ENCODE peak calls at places on chromosomes 1 and 21, in six cellular contexts. R is Peyer's patch, N is neural progenitor cell, W is NT2/D1, Y is cardiac muscle cell, E is left lung. S is an unnamed sample.

GRCh38 chr1:19028546-19029129 is 72.2 kb upstream of the IFFO2 start:
- DNase-seq in N (no peak), R (no peak), E (no peak), W (no peak), Y (no peak), S (no peak)

GRCh38 chr1:15680131-15680530 is 4.0 kb upstream of the PLEKHM2 start:
- DNase-seq in E (no peak), N (no peak), W (no peak), Y (no peak), R (no peak), S (no peak)

GRCh38 chr21:38768385-38769071 is 37.2 kb upstream of the ETS2 start:
- DNase-seq in R (no peak), E (no peak), N (no peak), Y (no peak), W (no peak), S (no peak)

GRCh38 chr1:70818391-70818790 is 229.2 kb downstream of the PTGER3 start:
- DNase-seq in Y (no peak), W (no peak), N (no peak), E (no peak), R (no peak), S (no peak)

GRCh38 chr1:177959793-177960515 is 9.9 kb downstream of the SEC16B start:
- DNase-seq in N (no peak), W (peak; percentile 42), R (no peak), Y (peak; percentile 44), E (no peak), S (no peak)

GRCh38 chr1:240394353-240394752 is 217.6 kb downstream of the GREM2 start:
- DNase-seq in E (no peak), N (no peak), Y (no peak), W (no peak), R (no peak), S (no peak)

GRCh38 chr1:125119024-125119441 is 3934.3 kb downstream of the SRGAP2C start:
- DNase-seq in N (no peak), W (no peak), E (peak; percentile 35), Y (no peak), R (no peak), S (no peak)

GRCh38 chr1:198656500-198656932 is 17.7 kb downstream of the PTPRC start:
- DNase-seq in R (no peak), W (no peak), N (no peak), E (peak; percentile 66), Y (no peak), S (no peak)

GRCh38 chr1:230067871-230068814 is 1.1 kb downstream of the GALNT2 start:
- DNase-seq in Y (peak; percentile 64), N (peak; percentile 70), W (peak; percentile 25), R (peak; percentile 69), E (peak; percentile 90), S (peak; percentile 83)

GRCh38 chr1:180278791-180279432 is 48.8 kb downstream of the LHX4 start:
- DNase-seq in E (no peak), N (no peak), W (no peak), Y (no peak), R (no peak), S (no peak)

GRCh38 chr1:36829066-36829465 is 205.2 kb downstream of the GRIK3 start:
- DNase-seq in E (no peak), Y (no peak), W (no peak), N (no peak), R (no peak), S (no peak)

GRCh38 chr1:155079487-155080249 is 1.0 kb downstream of the EFNA3 start:
- DNase-seq in W (no peak), E (peak; percentile 82), Y (peak; percentile 59), N (peak; percentile 46), R (peak; percentile 64), S (peak; percentile 76)

GRCh38 chr1:119617751-119618691 is 30.0 kb downstream of the ZNF697 start:
- DNase-seq in N (no peak), E (no peak), W (no peak), Y (peak; percentile 13), R (no peak), S (no peak)

GRCh38 chr1:68211781-68212180 is 20.5 kb downstream of the WLS start:
- DNase-seq in W (no peak), N (peak; percentile 77), E (no peak), Y (no peak), R (no peak), S (no peak)

GRCh38 chr1:203338335-203339036 is 12.4 kb downstream of the FMOD start:
- DNase-seq in N (peak; percentile 80), Y (peak; percentile 66), R (peak; percentile 62), E (no peak), W (peak; percentile 79), S (peak; percentile 91)

GRCh38 chr1:56532359-56532696 is 47.0 kb downstream of the PLPP3 start:
- DNase-seq in W (no peak), E (no peak), R (no peak), Y (no peak), N (no peak), S (no peak)

GRCh38 chr1:219171192-219171935 is 2.3 kb upstream of the LYPLAL1 start:
- DNase-seq in R (no peak), W (no peak), N (no peak), E (no peak), Y (no peak), S (no peak)

GRCh38 chr1:87508247-87508646 is 179.6 kb downstream of the LMO4 start:
- DNase-seq in W (no peak), E (no peak), Y (no peak), N (no peak), R (no peak), S (no peak)

GRCh38 chr1:84632142-84632541 is 57.9 kb upstream of the CTBS start:
- DNase-seq in E (no peak), R (no peak), W (no peak), N (no peak), Y (no peak), S (no peak)

GRCh38 chr1:152646656-152647055 is 16.5 kb upstream of the LCE2D start:
- DNase-seq in N (no peak), E (no peak), R (no peak), W (no peak), Y (no peak), S (no peak)

GRCh38 chr1:58809327-58810040 is 25.6 kb upstream of the JUN start:
- DNase-seq in N (no peak), R (no peak), W (no peak), Y (no peak), E (no peak), S (no peak)

GRCh38 chr1:170536924-170537551 is 5.1 kb downstream of the GORAB start:
- DNase-seq in R (no peak), Y (peak; percentile 4), E (no peak), W (no peak), N (no peak), S (no peak)

GRCh38 chr1:24929091-24929875 is 793 bp downstream of the RUNX3 start:
- DNase-seq in W (no peak), N (peak; percentile 64), R (no peak), Y (peak; percentile 42), E (peak; percentile 86), S (peak; percentile 86)

GRCh38 chr1:108817016-108817415 is 39.9 kb downstream of the AKNAD1 start:
- DNase-seq in R (no peak), Y (no peak), N (no peak), W (no peak), E (no peak), S (peak; percentile 13)

GRCh38 chr1:160726498-160727391 is 12.3 kb upstream of the SLAMF7 start:
- DNase-seq in R (no peak), E (no peak), Y (peak; percentile 84), N (peak; percentile 88), W (peak; percentile 94), S (peak; percentile 58)
- H3K4me3 ChIP-seq in R (no peak overlapping the region), E (no peak overlapping the region), Y (no peak overlapping the region), N (no peak overlapping the region), W (no peak overlapping the region), S (no peak overlapping the region)

DNA sequence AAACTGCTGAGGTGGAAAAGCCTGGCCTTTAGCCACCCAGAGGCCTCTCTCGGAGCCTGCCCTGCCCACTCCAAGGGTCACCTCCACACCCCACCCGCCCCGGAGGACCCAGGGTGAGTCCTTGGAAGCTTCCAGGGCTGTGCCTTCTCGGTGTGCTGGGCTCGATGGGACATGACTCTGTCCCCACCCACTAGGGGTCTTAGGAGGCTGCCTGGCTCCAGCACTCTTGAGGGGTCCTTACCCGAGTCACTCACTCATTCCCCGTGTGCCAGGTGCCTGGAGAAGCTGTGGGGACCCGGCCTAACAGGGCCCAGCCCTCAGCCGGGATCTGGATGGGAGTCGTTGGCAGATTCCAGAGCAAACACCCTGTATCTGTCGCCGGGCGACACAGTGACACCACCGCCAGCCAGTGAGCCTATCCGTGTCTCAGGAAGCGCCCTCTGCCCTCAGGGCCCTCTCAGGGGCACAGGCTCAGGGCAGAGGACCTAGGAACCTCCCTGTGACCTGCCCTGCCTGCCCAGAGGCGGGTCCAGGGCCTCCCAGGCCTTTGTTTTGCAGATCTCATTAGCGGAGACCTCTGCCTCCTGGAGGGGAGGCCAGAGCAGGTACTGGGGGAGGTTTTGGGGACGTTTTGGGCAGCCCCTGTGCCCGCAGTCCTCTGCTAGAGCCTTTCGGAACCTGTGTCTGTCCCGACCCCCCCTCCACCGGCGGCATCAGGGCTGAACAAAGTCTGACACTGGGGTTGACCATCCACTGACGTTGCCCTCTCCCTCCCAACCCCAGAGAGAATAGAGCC is 3.1 kb upstream of the PRKCZ start:
- DNase-seq in E (peak; percentile 71), R (peak; percentile 86), W (no peak), Y (no peak), N (peak; percentile 35), S (peak; percentile 85)
- H3K27me3 ChIP-seq in E (peaks cover 20% of the 10 kb centered on the region), R (no peaks in the 10 kb centered on the region), W (peaks cover 36% of the 10 kb centered on the region), Y (peaks cover 8% of the 10 kb centered on the region), N (peaks cover 66% of the 10 kb centered on the region), S (peaks cover 21% of the 10 kb centered on the region)

DNA sequence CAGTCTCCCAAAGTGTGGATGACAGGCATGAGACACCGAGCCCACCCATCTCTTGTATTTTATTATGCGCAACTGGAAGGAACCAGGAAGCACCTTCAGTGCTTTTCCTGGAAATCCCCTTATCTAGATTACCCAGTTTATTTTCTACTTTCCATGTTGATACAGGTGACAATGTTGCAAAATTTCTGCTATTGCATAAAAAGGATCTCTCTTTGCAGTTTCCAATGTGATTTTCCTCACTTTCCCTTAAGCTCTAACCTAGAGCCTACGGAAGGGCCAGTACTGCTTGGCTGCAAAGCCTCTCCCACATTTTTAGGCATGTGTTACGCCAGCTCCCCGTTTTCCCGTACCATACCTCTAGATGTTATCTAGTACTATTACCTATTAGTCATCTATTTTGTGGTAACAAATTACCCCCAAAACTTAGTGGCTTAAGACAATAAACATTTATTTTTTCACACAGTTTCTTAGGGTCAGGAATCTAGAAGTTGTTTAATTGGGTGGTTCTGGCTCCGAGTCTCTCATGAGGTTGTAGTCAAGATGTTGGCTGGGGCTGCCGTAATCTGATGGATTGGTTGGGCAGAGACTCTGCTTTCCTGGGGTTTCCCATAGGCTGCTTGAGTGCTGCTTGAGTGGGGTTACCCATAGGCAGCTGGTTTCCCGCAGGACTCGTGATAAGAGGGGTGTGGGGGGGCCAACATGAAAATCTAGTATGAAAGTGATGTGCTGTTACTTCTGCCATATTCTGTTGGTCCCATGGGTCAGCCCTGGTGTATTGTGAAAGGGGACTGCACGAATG is 131.5 kb upstream of the HNRNPU start:
- DNase-seq in R (no peak), E (no peak), W (no peak), Y (no peak), N (no peak), S (no peak)
- H3K36me3 ChIP-seq in R (no peaks in the 10 kb centered on the region), E (no peaks in the 10 kb centered on the region), W (no peaks in the 10 kb centered on the region), Y (no peaks in the 10 kb centered on the region), N (no peaks in the 10 kb centered on the region), S (no peaks in the 10 kb centered on the region)

DNA sequence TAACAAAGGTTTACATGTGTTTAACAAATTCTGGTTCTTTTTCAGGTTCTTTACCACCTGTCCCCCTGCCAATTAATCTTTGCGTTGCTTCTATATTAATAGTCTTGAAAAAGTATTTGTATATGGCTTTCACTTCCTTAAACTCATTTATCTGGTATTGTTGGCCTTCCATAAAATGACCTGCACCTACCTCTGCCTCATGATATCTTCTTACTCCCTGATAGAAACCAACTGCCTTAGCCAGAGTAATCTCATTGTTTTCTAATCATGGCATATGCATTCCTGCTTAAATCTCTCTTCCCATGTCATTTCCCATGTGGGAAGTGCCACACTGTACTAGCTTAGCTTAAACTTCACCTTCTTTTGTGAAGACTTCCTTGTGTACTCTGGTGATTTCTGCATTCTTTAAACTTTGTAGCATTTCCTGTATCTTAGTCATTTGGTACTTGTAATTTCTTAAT is 8.7 kb downstream of the SMG7 start:
- DNase-seq in Y (no peak), N (no peak), R (no peak), W (no peak), E (no peak), S (no peak)
- H3K4me3 ChIP-seq in Y (no peak overlapping the region), N (no peak overlapping the region), R (no peak overlapping the region), W (no peak overlapping the region), E (no peak overlapping the region), S (no peak overlapping the region)